ENCODE peak calls at places on chromosomes 12 and 14, in five cellular contexts. One of them, this sample, is unnamed.

GRCh38 chr14:88618476-88618875 is 55.6 kb downstream of the ZC3H14 start:
- DNase-seq in CD4-positive, alpha-beta T cell: no peak
- DNase-seq in lung: no peak
- DNase-seq in brain microvascular endothelial cell: no peak
- DNase-seq in dorsolateral prefrontal cortex: no peak
- DNase-seq in this sample: no peak

GRCh38 chr12:123364532-123365140 is at the start of gene SBNO1:
- DNase-seq in CD4-positive, alpha-beta T cell: peak; percentile 89
- DNase-seq in lung: peak; percentile 88
- DNase-seq in brain microvascular endothelial cell: peak; percentile 76
- DNase-seq in dorsolateral prefrontal cortex: peak; percentile 81
- DNase-seq in this sample: peak; percentile 97

GRCh38 chr12:66144796-66145754 is 14.5 kb upstream of the LLPH start:
- DNase-seq in CD4-positive, alpha-beta T cell: no peak
- DNase-seq in lung: peak; percentile 72
- DNase-seq in brain microvascular endothelial cell: peak; percentile 59
- DNase-seq in dorsolateral prefrontal cortex: no peak
- DNase-seq in this sample: peak; percentile 49

GRCh38 chr14:66288511-66288910 is 197.7 kb upstream of the CCDC196 start:
- DNase-seq in CD4-positive, alpha-beta T cell: no peak
- DNase-seq in lung: no peak
- DNase-seq in brain microvascular endothelial cell: no peak
- DNase-seq in dorsolateral prefrontal cortex: no peak
- DNase-seq in this sample: no peak

GRCh38 chr14:70780396-70781075 is 28.8 kb downstream of the MAP3K9 start:
- DNase-seq in CD4-positive, alpha-beta T cell: no peak
- DNase-seq in lung: peak; percentile 56
- DNase-seq in brain microvascular endothelial cell: no peak
- DNase-seq in dorsolateral prefrontal cortex: peak; percentile 58
- DNase-seq in this sample: no peak

GRCh38 chr12:12294215-12295005 is 27.6 kb upstream of the LRP6 start:
- DNase-seq in CD4-positive, alpha-beta T cell: no peak
- DNase-seq in lung: no peak
- DNase-seq in brain microvascular endothelial cell: no peak
- DNase-seq in dorsolateral prefrontal cortex: no peak
- DNase-seq in this sample: no peak

GRCh38 chr12:50452795-50453194 is 52.0 kb upstream of the DIP2B start:
- DNase-seq in CD4-positive, alpha-beta T cell: no peak
- DNase-seq in lung: no peak
- DNase-seq in brain microvascular endothelial cell: no peak
- DNase-seq in dorsolateral prefrontal cortex: no peak
- DNase-seq in this sample: no peak

GRCh38 chr12:71760471-71760870 is 5.8 kb downstream of the RAB21 start:
- DNase-seq in CD4-positive, alpha-beta T cell: no peak
- DNase-seq in lung: no peak
- DNase-seq in brain microvascular endothelial cell: no peak
- DNase-seq in dorsolateral prefrontal cortex: no peak
- DNase-seq in this sample: no peak

GRCh38 chr12:130350715-130351114 is 13.0 kb downstream of the PIWIL1 start:
- DNase-seq in CD4-positive, alpha-beta T cell: no peak
- DNase-seq in lung: no peak
- DNase-seq in brain microvascular endothelial cell: no peak
- DNase-seq in dorsolateral prefrontal cortex: no peak
- DNase-seq in this sample: no peak

GRCh38 chr14:32702571-32702970 is 236.1 kb upstream of the NPAS3 start:
- DNase-seq in CD4-positive, alpha-beta T cell: no peak
- DNase-seq in lung: no peak
- DNase-seq in brain microvascular endothelial cell: peak; percentile 45
- DNase-seq in dorsolateral prefrontal cortex: peak; percentile 33
- DNase-seq in this sample: no peak

GRCh38 chr14:102097441-102098135 is 10.7 kb upstream of the HSP90AA1 start:
- DNase-seq in CD4-positive, alpha-beta T cell: no peak
- DNase-seq in lung: no peak
- DNase-seq in brain microvascular endothelial cell: no peak
- DNase-seq in dorsolateral prefrontal cortex: no peak
- DNase-seq in this sample: peak; percentile 49

GRCh38 chr14:39140170-39140569 is 26.0 kb downstream of the GEMIN2 start:
- DNase-seq in CD4-positive, alpha-beta T cell: no peak
- DNase-seq in lung: no peak
- DNase-seq in brain microvascular endothelial cell: no peak
- DNase-seq in dorsolateral prefrontal cortex: no peak
- DNase-seq in this sample: no peak

GRCh38 chr14:61565181-61565580 is 130.1 kb upstream of the HIF1A start:
- DNase-seq in CD4-positive, alpha-beta T cell: no peak
- DNase-seq in lung: no peak
- DNase-seq in brain microvascular endothelial cell: no peak
- DNase-seq in dorsolateral prefrontal cortex: no peak
- DNase-seq in this sample: no peak

GRCh38 chr12:7512528-7512927 is 9.0 kb upstream of the CD163 start:
- DNase-seq in CD4-positive, alpha-beta T cell: no peak
- DNase-seq in lung: peak; percentile 29
- DNase-seq in brain microvascular endothelial cell: peak; percentile 97
- DNase-seq in dorsolateral prefrontal cortex: no peak
- DNase-seq in this sample: no peak

GRCh38 chr14:61212546-61212945 is 68.6 kb downstream of the TMEM30B start:
- DNase-seq in CD4-positive, alpha-beta T cell: no peak
- DNase-seq in lung: no peak
- DNase-seq in brain microvascular endothelial cell: no peak
- DNase-seq in dorsolateral prefrontal cortex: no peak
- DNase-seq in this sample: no peak

GRCh38 chr12:102406033-102406584 is 74.3 kb downstream of the IGF1 start:
- DNase-seq in CD4-positive, alpha-beta T cell: no peak
- DNase-seq in lung: no peak
- DNase-seq in brain microvascular endothelial cell: peak; percentile 1
- DNase-seq in dorsolateral prefrontal cortex: peak; percentile 73
- DNase-seq in this sample: peak; percentile 8

GRCh38 chr14:50920482-50921225 is 23.6 kb downstream of the PYGL start:
- DNase-seq in CD4-positive, alpha-beta T cell: no peak
- DNase-seq in lung: no peak
- DNase-seq in brain microvascular endothelial cell: peak; percentile 51
- DNase-seq in dorsolateral prefrontal cortex: no peak
- DNase-seq in this sample: no peak

GRCh38 chr12:15932975-15933374 is 21.8 kb downstream of the DERA start:
- DNase-seq in CD4-positive, alpha-beta T cell: no peak
- DNase-seq in lung: no peak
- DNase-seq in brain microvascular endothelial cell: no peak
- DNase-seq in dorsolateral prefrontal cortex: no peak
- DNase-seq in this sample: no peak

GRCh38 chr14:78278464-78278863 is 108.3 kb downstream of the NRXN3 start:
- DNase-seq in CD4-positive, alpha-beta T cell: no peak
- DNase-seq in lung: no peak
- DNase-seq in brain microvascular endothelial cell: no peak
- DNase-seq in dorsolateral prefrontal cortex: no peak
- DNase-seq in this sample: no peak

GRCh38 chr12:90653051-90653450 is 301.9 kb downstream of the CCER1 start:
- DNase-seq in CD4-positive, alpha-beta T cell: no peak
- DNase-seq in lung: no peak
- DNase-seq in brain microvascular endothelial cell: peak; percentile 25
- DNase-seq in dorsolateral prefrontal cortex: no peak
- DNase-seq in this sample: no peak

GRCh38 chr12:48247181-48247966 is 44.3 kb upstream of the OR10AD1 start:
- DNase-seq in CD4-positive, alpha-beta T cell: no peak
- DNase-seq in lung: no peak
- DNase-seq in brain microvascular endothelial cell: no peak
- DNase-seq in dorsolateral prefrontal cortex: no peak
- DNase-seq in this sample: no peak

GRCh38 chr14:77181603-77182437 is at the start of gene TMEM63C:
- DNase-seq in CD4-positive, alpha-beta T cell: peak; percentile 46
- DNase-seq in lung: no peak
- DNase-seq in brain microvascular endothelial cell: no peak
- DNase-seq in dorsolateral prefrontal cortex: peak; percentile 79
- DNase-seq in this sample: peak; percentile 86

GRCh38 chr12:50240792-50241114 is 42.6 kb downstream of the LIMA1 start:
- DNase-seq in CD4-positive, alpha-beta T cell: no peak
- DNase-seq in lung: no peak
- DNase-seq in brain microvascular endothelial cell: no peak
- DNase-seq in dorsolateral prefrontal cortex: no peak
- DNase-seq in this sample: no peak

GRCh38 chr12:53378705-53379388 is 1.1 kb upstream of the SP1 start:
- DNase-seq in CD4-positive, alpha-beta T cell: no peak
- DNase-seq in lung: no peak
- DNase-seq in brain microvascular endothelial cell: no peak
- DNase-seq in dorsolateral prefrontal cortex: no peak
- DNase-seq in this sample: no peak

GRCh38 chr12:56678852-56679251 is 9.2 kb downstream of the PTGES3 start:
- DNase-seq in CD4-positive, alpha-beta T cell: no peak
- DNase-seq in lung: no peak
- DNase-seq in brain microvascular endothelial cell: no peak
- DNase-seq in dorsolateral prefrontal cortex: no peak
- DNase-seq in this sample: no peak

GRCh38 chr14:68284333-68284732 is 464.8 kb downstream of the RAD51B start:
- DNase-seq in CD4-positive, alpha-beta T cell: no peak
- DNase-seq in lung: no peak
- DNase-seq in brain microvascular endothelial cell: no peak
- DNase-seq in dorsolateral prefrontal cortex: no peak
- DNase-seq in this sample: no peak

GRCh38 chr14:21233457-21234076 is 35.7 kb downstream of the HNRNPC start:
- DNase-seq in CD4-positive, alpha-beta T cell: no peak
- DNase-seq in lung: no peak
- DNase-seq in brain microvascular endothelial cell: no peak
- DNase-seq in dorsolateral prefrontal cortex: no peak
- DNase-seq in this sample: no peak
- TF ChIP-seq CTCF in CD4-positive, alpha-beta T cell: peak; percentile 31
- TF ChIP-seq CTCF in lung: no peak
- TF ChIP-seq CTCF in brain microvascular endothelial cell: peak; percentile 56
- TF ChIP-seq CTCF in dorsolateral prefrontal cortex: peak; percentile 19
- TF ChIP-seq CTCF in this sample: no peak

GRCh38 chr12:10668526-10668925 is 5.3 kb downstream of the STYK1 start:
- DNase-seq in CD4-positive, alpha-beta T cell: no peak
- DNase-seq in lung: no peak
- DNase-seq in brain microvascular endothelial cell: no peak
- DNase-seq in dorsolateral prefrontal cortex: no peak
- DNase-seq in this sample: no peak

GRCh38 chr12:10669533-10669932 is 4.3 kb downstream of the STYK1 start:
- DNase-seq in CD4-positive, alpha-beta T cell: no peak
- DNase-seq in lung: no peak
- DNase-seq in brain microvascular endothelial cell: no peak
- DNase-seq in dorsolateral prefrontal cortex: no peak
- DNase-seq in this sample: no peak

GRCh38 chr12:10672231-10672868 is 1.5 kb downstream of the STYK1 start:
- DNase-seq in CD4-positive, alpha-beta T cell: no peak
- DNase-seq in lung: no peak
- DNase-seq in brain microvascular endothelial cell: no peak
- DNase-seq in dorsolateral prefrontal cortex: no peak
- DNase-seq in this sample: no peak

GRCh38 chr12:10673660-10674384 is at the start of gene STYK1:
- DNase-seq in CD4-positive, alpha-beta T cell: peak; percentile 68
- DNase-seq in lung: peak; percentile 67
- DNase-seq in brain microvascular endothelial cell: no peak
- DNase-seq in dorsolateral prefrontal cortex: peak; percentile 55
- DNase-seq in this sample: peak; percentile 76
- H3K27ac ChIP-seq in CD4-positive, alpha-beta T cell: no peak within 1 kb of the TSS
- H3K27ac ChIP-seq in lung: no peak within 1 kb of the TSS
- H3K27ac ChIP-seq in brain microvascular endothelial cell: no peak within 1 kb of the TSS
- H3K27ac ChIP-seq in dorsolateral prefrontal cortex: no peak within 1 kb of the TSS
- H3K27ac ChIP-seq in this sample: no peak within 1 kb of the TSS

DNA sequence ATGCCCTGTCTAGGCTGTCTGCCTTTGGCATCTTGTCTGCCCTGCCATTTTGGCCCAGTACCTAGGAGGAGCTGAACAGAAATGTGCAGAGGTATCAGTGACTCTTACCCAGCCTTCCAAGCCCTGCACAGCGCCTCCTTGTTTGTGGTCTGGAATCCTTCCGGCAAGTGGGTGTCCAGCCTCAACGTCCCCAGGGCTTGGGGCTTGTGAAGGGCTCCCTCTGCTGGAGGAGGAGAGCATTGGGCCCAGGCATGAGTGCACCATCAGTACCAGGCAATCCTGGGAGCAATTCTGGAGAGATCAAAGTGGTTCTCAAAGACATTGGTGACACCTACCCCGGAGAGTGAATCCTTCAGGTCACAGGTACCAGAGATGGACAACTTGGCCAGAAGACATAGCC is 2.4 kb upstream of the TCL1B start:
- DNase-seq in CD4-positive, alpha-beta T cell: peak; percentile 38
- DNase-seq in lung: no peak
- DNase-seq in brain microvascular endothelial cell: no peak
- DNase-seq in dorsolateral prefrontal cortex: no peak
- DNase-seq in this sample: no peak
- TF ChIP-seq CTCF in CD4-positive, alpha-beta T cell: peak; percentile 61
- TF ChIP-seq CTCF in lung: no peak
- TF ChIP-seq CTCF in brain microvascular endothelial cell: peak; percentile 29
- TF ChIP-seq CTCF in dorsolateral prefrontal cortex: no peak
- TF ChIP-seq CTCF in this sample: no peak

GRCh38 chr12:110934093-110934852 is 13.9 kb upstream of the MYL2 start:
- DNase-seq in CD4-positive, alpha-beta T cell: no peak
- DNase-seq in lung: no peak
- DNase-seq in brain microvascular endothelial cell: no peak
- DNase-seq in dorsolateral prefrontal cortex: no peak
- DNase-seq in this sample: peak; percentile 96
- H3K27ac ChIP-seq in CD4-positive, alpha-beta T cell: no peak overlapping the region
- H3K27ac ChIP-seq in lung: no peak overlapping the region
- H3K27ac ChIP-seq in brain microvascular endothelial cell: no peak overlapping the region
- H3K27ac ChIP-seq in dorsolateral prefrontal cortex: no peak overlapping the region
- H3K27ac ChIP-seq in this sample: peak overlapping the region; percentile 82

DNA sequence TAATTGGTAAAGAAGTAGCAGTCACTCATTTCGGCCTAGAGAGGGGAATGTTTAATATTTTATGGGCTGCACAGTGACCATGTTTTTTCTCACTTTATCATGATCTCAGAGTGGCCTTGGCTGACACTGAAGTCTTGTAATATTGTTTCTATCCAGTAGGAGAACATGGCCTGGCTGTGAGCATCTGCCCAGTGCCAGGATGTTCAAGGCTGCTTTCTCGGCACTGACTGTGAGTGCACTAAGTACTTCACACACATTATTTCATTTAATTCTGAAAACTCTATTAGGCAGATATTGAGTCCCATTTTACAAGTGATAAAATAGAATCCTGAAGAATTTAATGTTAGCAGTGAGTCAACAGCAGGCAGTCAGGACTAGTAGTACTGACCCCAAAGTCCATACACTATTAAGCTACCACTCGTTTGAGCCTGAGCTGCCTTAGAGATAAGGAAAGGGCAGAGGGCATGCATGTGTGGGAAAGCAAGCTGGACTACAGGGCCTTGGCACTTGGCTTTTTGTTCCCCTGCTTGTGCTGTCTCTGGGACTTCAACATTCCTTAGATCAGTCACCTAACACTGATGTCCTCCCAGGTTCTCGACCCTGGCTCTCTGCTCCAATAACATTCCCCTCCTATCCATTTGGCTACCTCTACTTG is 42.2 kb upstream of the APPL2 start:
- DNase-seq in CD4-positive, alpha-beta T cell: no peak
- DNase-seq in lung: no peak
- DNase-seq in brain microvascular endothelial cell: peak; percentile 31
- DNase-seq in dorsolateral prefrontal cortex: no peak
- DNase-seq in this sample: no peak
- TF ChIP-seq CTCF in CD4-positive, alpha-beta T cell: no peak
- TF ChIP-seq CTCF in lung: no peak
- TF ChIP-seq CTCF in brain microvascular endothelial cell: peak; percentile 51
- TF ChIP-seq CTCF in dorsolateral prefrontal cortex: no peak
- TF ChIP-seq CTCF in this sample: no peak

This sample was measured in RWPE1.